ENCODE peak calls at places on chromosomes 12 and 14, in four cellular contexts. B is Ammon's horn; V is activated CD4-positive, alpha-beta T cell treated with anti-CD3 and anti-CD28 coated beads, Interleukin-2, amount 50 U/mL, for 1 hour; I is globus pallidus. W is an unnamed sample.

GRCh38 chr12:26769611-26770010 is 63.4 kb downstream of the ITPR2 start:
- DNase-seq in B (no peak), V (no peak), I (no peak), W (no peak)

GRCh38 chr14:101176535-101177205 is 273.1 kb upstream of the RTL1 start:
- DNase-seq in B (no peak), V (no peak), I (no peak), W (no peak)

GRCh38 chr14:75141967-75142366 is 15.1 kb upstream of the NEK9 start:
- DNase-seq in B (peak), V (no peak), I (no peak), W (peak)

GRCh38 chr12:124914392-124915248 is at the start of gene UBC:
- DNase-seq in B (peak), V (peak), I (peak), W (peak)

GRCh38 chr12:111596985-111597730 is 2.0 kb downstream of the ATXN2 start:
- DNase-seq in B (peak), V (peak), I (peak), W (peak)

GRCh38 chr14:89910706-89911017 is 43.9 kb downstream of the EFCAB11 start:
- DNase-seq in B (no peak), V (no peak), I (no peak), W (no peak)

GRCh38 chr14:78316058-78316457 is 145.9 kb downstream of the NRXN3 start:
- DNase-seq in B (no peak), V (no peak), I (no peak), W (no peak)

GRCh38 chr14:20494935-20495766 is 10.2 kb upstream of the RNASE10 start:
- DNase-seq in B (no peak), V (no peak), I (no peak), W (no peak)

GRCh38 chr14:76694106-76694505 is 67.2 kb upstream of the VASH1 start:
- DNase-seq in B (no peak), V (no peak), I (no peak), W (no peak)

GRCh38 chr14:79967001-79967400 is 244.3 kb downstream of the DIO2 start:
- DNase-seq in B (no peak), V (no peak), I (no peak), W (no peak)

GRCh38 chr12:81224626-81225025 is 146.7 kb downstream of the ACSS3 start:
- DNase-seq in B (no peak), V (no peak), I (no peak), W (no peak)

GRCh38 chr14:80127466-80127865 is 83.8 kb downstream of the DIO2 start:
- DNase-seq in B (no peak), V (no peak), I (no peak), W (no peak)

GRCh38 chr12:12715459-12716150 is 1.6 kb upstream of the CDKN1B start:
- DNase-seq in B (peak), V (peak), I (peak), W (peak)

GRCh38 chr12:101076940-101077351 is 133.1 kb downstream of the SLC5A8 start:
- DNase-seq in B (no peak), V (no peak), I (peak), W (no peak)

GRCh38 chr14:73203527-73203926 is 33.8 kb upstream of the PAPLN start:
- DNase-seq in B (no peak), V (no peak), I (no peak), W (no peak)

GRCh38 chr14:85934123-85934885 is 404.4 kb downstream of the FLRT2 start:
- DNase-seq in B (peak), V (peak), I (peak), W (no peak)

GRCh38 chr14:22427771-22428228 is 161.2 kb downstream of the DAD1 start:
- DNase-seq in B (peak), V (no peak), I (no peak), W (no peak)

GRCh38 chr12:104263580-104264358 is 39.8 kb upstream of the EID3 start:
- DNase-seq in B (peak), V (no peak), I (no peak), W (no peak)

GRCh38 chr12:4272014-4272975 is 1.3 kb upstream of the CCND2 start:
- DNase-seq in B (peak), V (peak), I (peak), W (peak)

GRCh38 chr14:91935621-91936020 is 11.9 kb downstream of the FBLN5 start:
- DNase-seq in B (no peak), V (no peak), I (no peak), W (no peak)

GRCh38 chr12:5713599-5714001 is 231.5 kb downstream of the ANO2 start:
- DNase-seq in B (no peak), V (no peak), I (no peak), W (no peak)